ENCODE peak calls at places on chromosomes 13 and 19, in eight cellular contexts. One of them, this sample, is unnamed.

GRCh38 chr13:41457589-41458186 is 338 bp downstream of the RGCC start:
- ATAC-seq in GM12878: peak
- ATAC-seq in heart right ventricle: no peak
- ATAC-seq in pancreas: peak
- ATAC-seq in HepG2: peak
- ATAC-seq in left lung: peak
- ATAC-seq in PC-3: peak
- ATAC-seq in heart left ventricle: peak
- ATAC-seq in this sample: no peak

GRCh38 chr19:33214621-33215020 is 11.0 kb downstream of the SLC7A10 start:
- ATAC-seq in GM12878: no peak
- ATAC-seq in heart right ventricle: no peak
- ATAC-seq in pancreas: no peak
- ATAC-seq in HepG2: peak
- ATAC-seq in left lung: peak
- ATAC-seq in PC-3: no peak
- ATAC-seq in heart left ventricle: no peak
- ATAC-seq in this sample: no peak

GRCh38 chr19:13670846-13671245 is 93.5 kb upstream of the MRI1 start:
- ATAC-seq in GM12878: no peak
- ATAC-seq in heart right ventricle: no peak
- ATAC-seq in pancreas: no peak
- ATAC-seq in HepG2: no peak
- ATAC-seq in left lung: no peak
- ATAC-seq in PC-3: no peak
- ATAC-seq in heart left ventricle: no peak
- ATAC-seq in this sample: no peak

GRCh38 chr19:46297700-46298476 is 1.0 kb downstream of the HIF3A start:
- ATAC-seq in GM12878: no peak
- ATAC-seq in heart right ventricle: peak
- ATAC-seq in pancreas: peak
- ATAC-seq in HepG2: no peak
- ATAC-seq in left lung: peak
- ATAC-seq in PC-3: no peak
- ATAC-seq in heart left ventricle: peak
- ATAC-seq in this sample: peak

GRCh38 chr13:77345150-77345780 is 18.4 kb upstream of the MYCBP2 start:
- ATAC-seq in GM12878: peak
- ATAC-seq in heart right ventricle: no peak
- ATAC-seq in pancreas: no peak
- ATAC-seq in HepG2: no peak
- ATAC-seq in left lung: peak
- ATAC-seq in PC-3: no peak
- ATAC-seq in heart left ventricle: no peak
- ATAC-seq in this sample: no peak

GRCh38 chr13:113547248-113547971 is 37.1 kb upstream of the TFDP1 start:
- ATAC-seq in GM12878: no peak
- ATAC-seq in heart right ventricle: peak
- ATAC-seq in pancreas: peak
- ATAC-seq in HepG2: no peak
- ATAC-seq in left lung: no peak
- ATAC-seq in PC-3: no peak
- ATAC-seq in heart left ventricle: peak
- ATAC-seq in this sample: peak

GRCh38 chr13:26179344-26179743 is 42.8 kb downstream of the RNF6 start:
- ATAC-seq in GM12878: no peak
- ATAC-seq in heart right ventricle: peak
- ATAC-seq in pancreas: no peak
- ATAC-seq in HepG2: no peak
- ATAC-seq in left lung: no peak
- ATAC-seq in PC-3: no peak
- ATAC-seq in heart left ventricle: peak
- ATAC-seq in this sample: no peak

GRCh38 chr19:13015361-13016231 is 20.3 kb downstream of the NFIX start:
- ATAC-seq in GM12878: no peak
- ATAC-seq in heart right ventricle: no peak
- ATAC-seq in pancreas: no peak
- ATAC-seq in HepG2: no peak
- ATAC-seq in left lung: peak
- ATAC-seq in PC-3: peak
- ATAC-seq in heart left ventricle: no peak
- ATAC-seq in this sample: no peak

GRCh38 chr13:39397866-39398265 is 205.1 kb downstream of the LHFPL6 start:
- ATAC-seq in GM12878: no peak
- ATAC-seq in heart right ventricle: peak
- ATAC-seq in pancreas: no peak
- ATAC-seq in HepG2: no peak
- ATAC-seq in left lung: no peak
- ATAC-seq in PC-3: no peak
- ATAC-seq in heart left ventricle: peak
- ATAC-seq in this sample: peak

GRCh38 chr13:43799191-43799590 is 12.4 kb upstream of the ENOX1 start:
- ATAC-seq in GM12878: peak
- ATAC-seq in heart right ventricle: no peak
- ATAC-seq in pancreas: no peak
- ATAC-seq in HepG2: no peak
- ATAC-seq in left lung: peak
- ATAC-seq in PC-3: no peak
- ATAC-seq in heart left ventricle: no peak
- ATAC-seq in this sample: no peak

GRCh38 chr13:43797154-43797553 is 10.4 kb upstream of the ENOX1 start:
- ATAC-seq in GM12878: no peak
- ATAC-seq in heart right ventricle: no peak
- ATAC-seq in pancreas: no peak
- ATAC-seq in HepG2: no peak
- ATAC-seq in left lung: no peak
- ATAC-seq in PC-3: no peak
- ATAC-seq in heart left ventricle: no peak
- ATAC-seq in this sample: no peak

GRCh38 chr13:43800828-43801227 is 14.1 kb upstream of the ENOX1 start:
- ATAC-seq in GM12878: no peak
- ATAC-seq in heart right ventricle: no peak
- ATAC-seq in pancreas: no peak
- ATAC-seq in HepG2: no peak
- ATAC-seq in left lung: no peak
- ATAC-seq in PC-3: no peak
- ATAC-seq in heart left ventricle: no peak
- ATAC-seq in this sample: no peak

GRCh38 chr13:43802511-43802910 is 15.7 kb upstream of the ENOX1 start:
- ATAC-seq in GM12878: no peak
- ATAC-seq in heart right ventricle: no peak
- ATAC-seq in pancreas: peak
- ATAC-seq in HepG2: no peak
- ATAC-seq in left lung: no peak
- ATAC-seq in PC-3: peak
- ATAC-seq in heart left ventricle: no peak
- ATAC-seq in this sample: no peak

DNA sequence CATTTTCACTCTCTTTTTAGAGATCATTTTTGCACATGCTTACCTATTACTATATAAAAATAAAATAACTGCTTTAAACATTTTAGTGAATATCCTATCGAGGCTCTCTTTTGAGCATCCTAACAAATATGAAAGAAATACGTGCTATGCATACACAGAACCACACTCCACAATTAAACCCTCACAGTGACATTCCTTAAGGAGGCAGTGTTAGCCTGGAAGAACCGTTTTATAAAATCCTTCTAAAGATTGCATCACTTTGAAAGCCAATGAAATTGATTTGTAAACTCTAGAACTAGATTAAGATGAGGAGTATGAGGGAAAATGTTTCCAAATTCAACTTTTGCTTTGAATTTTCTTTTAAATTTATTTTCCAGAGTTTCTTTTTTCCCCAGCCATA is 11.1 kb upstream of the ENOX1 start:
- ATAC-seq in GM12878: no peak
- ATAC-seq in heart right ventricle: no peak
- ATAC-seq in pancreas: no peak
- ATAC-seq in HepG2: no peak
- ATAC-seq in left lung: no peak
- ATAC-seq in PC-3: no peak
- ATAC-seq in heart left ventricle: no peak
- ATAC-seq in this sample: no peak
- TF ChIP-seq CTCF in GM12878: no peak
- TF ChIP-seq CTCF in heart right ventricle: no peak
- TF ChIP-seq CTCF in pancreas: no peak
- TF ChIP-seq CTCF in HepG2: no peak
- TF ChIP-seq CTCF in left lung: no peak
- TF ChIP-seq CTCF in PC-3: no peak
- TF ChIP-seq CTCF in heart left ventricle: no peak
- TF ChIP-seq CTCF in this sample: no peak

GRCh38 chr19:18504886-18505610 is 16.8 kb downstream of the ELL start:
- ATAC-seq in GM12878: no peak
- ATAC-seq in heart right ventricle: no peak
- ATAC-seq in pancreas: peak
- ATAC-seq in HepG2: no peak
- ATAC-seq in left lung: no peak
- ATAC-seq in PC-3: peak
- ATAC-seq in heart left ventricle: no peak
- ATAC-seq in this sample: no peak

GRCh38 chr19:18507021-18507726 is 14.7 kb downstream of the ELL start:
- ATAC-seq in GM12878: no peak
- ATAC-seq in heart right ventricle: peak
- ATAC-seq in pancreas: no peak
- ATAC-seq in HepG2: no peak
- ATAC-seq in left lung: peak
- ATAC-seq in PC-3: no peak
- ATAC-seq in heart left ventricle: peak
- ATAC-seq in this sample: peak

GRCh38 chr19:18507727-18508440 is 14.0 kb downstream of the ELL start:
- ATAC-seq in GM12878: no peak
- ATAC-seq in heart right ventricle: peak
- ATAC-seq in pancreas: no peak
- ATAC-seq in HepG2: peak
- ATAC-seq in left lung: no peak
- ATAC-seq in PC-3: no peak
- ATAC-seq in heart left ventricle: peak
- ATAC-seq in this sample: peak

GRCh38 chr19:18506101-18506534 is 15.8 kb downstream of the ELL start:
- ATAC-seq in GM12878: no peak
- ATAC-seq in heart right ventricle: no peak
- ATAC-seq in pancreas: no peak
- ATAC-seq in HepG2: no peak
- ATAC-seq in left lung: no peak
- ATAC-seq in PC-3: no peak
- ATAC-seq in heart left ventricle: no peak
- ATAC-seq in this sample: no peak

GRCh38 chr19:18506545-18506944 is 15.3 kb downstream of the ELL start:
- ATAC-seq in GM12878: no peak
- ATAC-seq in heart right ventricle: no peak
- ATAC-seq in pancreas: no peak
- ATAC-seq in HepG2: no peak
- ATAC-seq in left lung: no peak
- ATAC-seq in PC-3: no peak
- ATAC-seq in heart left ventricle: no peak
- ATAC-seq in this sample: no peak
- H3K27ac ChIP-seq in GM12878: no peak
- H3K27ac ChIP-seq in heart right ventricle: peak
- H3K27ac ChIP-seq in pancreas: peak
- H3K27ac ChIP-seq in HepG2: peak
- H3K27ac ChIP-seq in left lung: peak
- H3K27ac ChIP-seq in PC-3: no peak
- H3K27ac ChIP-seq in heart left ventricle: peak
- H3K27ac ChIP-seq in this sample: peak

GRCh38 chr19:10874019-10874418 is 2.7 kb downstream of the CARM1 start:
- ATAC-seq in GM12878: no peak
- ATAC-seq in heart right ventricle: no peak
- ATAC-seq in pancreas: no peak
- ATAC-seq in HepG2: no peak
- ATAC-seq in left lung: no peak
- ATAC-seq in PC-3: no peak
- ATAC-seq in heart left ventricle: no peak
- ATAC-seq in this sample: no peak

GRCh38 chr19:10870955-10871603 is at the start of gene CARM1:
- ATAC-seq in GM12878: peak
- ATAC-seq in heart right ventricle: peak
- ATAC-seq in pancreas: peak
- ATAC-seq in HepG2: peak
- ATAC-seq in left lung: peak
- ATAC-seq in PC-3: peak
- ATAC-seq in heart left ventricle: peak
- ATAC-seq in this sample: peak

GRCh38 chr19:10870501-10870954 is 825 bp upstream of the CARM1 start:
- ATAC-seq in GM12878: peak
- ATAC-seq in heart right ventricle: no peak
- ATAC-seq in pancreas: no peak
- ATAC-seq in HepG2: peak
- ATAC-seq in left lung: peak
- ATAC-seq in PC-3: no peak
- ATAC-seq in heart left ventricle: no peak
- ATAC-seq in this sample: no peak

GRCh38 chr19:10872551-10873107 is 1.3 kb downstream of the CARM1 start:
- ATAC-seq in GM12878: no peak
- ATAC-seq in heart right ventricle: no peak
- ATAC-seq in pancreas: no peak
- ATAC-seq in HepG2: no peak
- ATAC-seq in left lung: no peak
- ATAC-seq in PC-3: no peak
- ATAC-seq in heart left ventricle: no peak
- ATAC-seq in this sample: no peak

DNA sequence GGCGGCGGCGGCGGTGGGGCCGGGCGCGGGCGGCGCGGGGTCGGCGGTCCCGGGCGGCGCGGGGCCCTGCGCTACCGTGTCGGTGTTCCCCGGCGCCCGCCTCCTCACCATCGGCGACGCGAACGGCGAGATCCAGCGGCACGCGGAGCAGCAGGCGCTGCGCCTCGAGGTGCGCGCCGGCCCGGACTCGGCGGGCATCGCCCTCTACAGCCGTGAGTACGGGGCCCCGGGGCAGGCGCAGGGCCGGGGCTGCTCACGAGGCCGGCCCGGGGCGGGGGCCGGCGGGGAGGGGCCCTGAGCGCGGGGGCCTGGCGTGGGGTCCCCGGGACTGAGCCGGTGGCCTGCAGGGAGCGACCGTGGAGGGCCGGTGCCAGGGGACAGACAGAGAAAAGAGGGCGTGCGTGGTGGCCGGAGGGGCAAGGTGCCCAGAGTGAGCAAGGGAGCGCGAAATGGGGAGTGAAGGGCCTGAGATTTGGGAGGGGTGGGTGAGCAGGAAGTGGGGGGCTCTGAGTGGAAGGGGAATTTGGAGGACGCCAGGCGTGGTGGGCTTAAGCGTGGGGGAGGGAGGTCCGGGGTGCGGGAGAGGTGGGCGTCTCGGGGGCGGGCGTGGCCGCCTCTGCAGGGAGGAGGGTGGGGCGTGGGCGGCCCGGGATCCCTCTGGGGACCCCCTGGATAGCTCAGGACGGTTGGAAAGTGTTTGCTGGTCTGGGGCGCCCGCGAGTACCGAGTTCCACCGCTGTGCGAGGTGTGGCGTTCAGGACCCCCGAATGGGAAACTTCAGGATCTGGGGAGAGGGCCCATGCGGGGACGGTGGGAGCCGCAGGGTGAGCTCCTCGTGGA is 578 bp downstream of the CARM1 start:
- ATAC-seq in GM12878: peak
- ATAC-seq in heart right ventricle: no peak
- ATAC-seq in pancreas: no peak
- ATAC-seq in HepG2: peak
- ATAC-seq in left lung: no peak
- ATAC-seq in PC-3: no peak
- ATAC-seq in heart left ventricle: peak
- ATAC-seq in this sample: peak
- TF ChIP-seq CTCF in GM12878: no peak
- TF ChIP-seq CTCF in heart right ventricle: peak
- TF ChIP-seq CTCF in pancreas: no peak
- TF ChIP-seq CTCF in HepG2: no peak
- TF ChIP-seq CTCF in left lung: no peak
- TF ChIP-seq CTCF in PC-3: no peak
- TF ChIP-seq CTCF in heart left ventricle: no peak
- TF ChIP-seq CTCF in this sample: peak

GRCh38 chr19:44867578-44867977 is 21.5 kb downstream of the NECTIN2 start:
- ATAC-seq in GM12878: no peak
- ATAC-seq in heart right ventricle: no peak
- ATAC-seq in pancreas: no peak
- ATAC-seq in HepG2: peak
- ATAC-seq in left lung: no peak
- ATAC-seq in PC-3: no peak
- ATAC-seq in heart left ventricle: no peak
- ATAC-seq in this sample: no peak
- H3K27ac ChIP-seq in GM12878: no peak
- H3K27ac ChIP-seq in heart right ventricle: peak
- H3K27ac ChIP-seq in pancreas: no peak
- H3K27ac ChIP-seq in HepG2: peak
- H3K27ac ChIP-seq in left lung: no peak
- H3K27ac ChIP-seq in PC-3: no peak
- H3K27ac ChIP-seq in heart left ventricle: no peak
- H3K27ac ChIP-seq in this sample: no peak

This sample was measured in gastroesophageal sphincter.